ENCODE peak calls at places on chromosome 11, in five cellular contexts. W is neuronal stem cell, L is H1, U is mesenchymal stem cell, R is trophoblast cell. G is an unnamed sample.

GRCh38 chr11:15884792-15885540 is 471.4 kb downstream of the SOX6 start:
- DNase-seq in W (no peak), L (no peak), U (peak), R (no peak), G (no peak)

GRCh38 chr11:123482225-123482624 is 52.2 kb downstream of the GRAMD1B start:
- DNase-seq in W (no peak), U (no peak), R (no peak), L (no peak), G (no peak)

GRCh38 chr11:61619827-61620226 is 39.0 kb upstream of the SYT7 start:
- DNase-seq in L (no peak), U (no peak), W (no peak), R (no peak), G (no peak)

GRCh38 chr11:31812392-31813241 is 1.5 kb upstream of the PAX6 start:
- DNase-seq in L (peak), U (peak), R (peak), W (no peak), G (no peak)

GRCh38 chr11:45880772-45881570 is 4.5 kb upstream of the MAPK8IP1 start:
- DNase-seq in R (no peak), W (no peak), U (no peak), L (no peak), G (no peak)

GRCh38 chr11:107683807-107684206 is 28.0 kb downstream of the SLN start:
- DNase-seq in U (no peak), W (no peak), R (peak), L (no peak), G (peak)

GRCh38 chr11:115104851-115105453 is 399.3 kb downstream of the CADM1 start:
- DNase-seq in U (no peak), W (no peak), L (no peak), R (no peak), G (no peak)

GRCh38 chr11:61545341-61545740 is 35.5 kb downstream of the SYT7 start:
- DNase-seq in R (peak), L (no peak), U (no peak), W (no peak), G (no peak)

GRCh38 chr11:70539360-70540095 is 141.2 kb downstream of the CTTN start:
- DNase-seq in R (no peak), U (no peak), W (no peak), L (no peak), G (no peak)

GRCh38 chr11:77035580-77035979 is 1.4 kb downstream of the B3GNT6 start:
- DNase-seq in U (no peak), L (no peak), W (no peak), R (peak), G (no peak)

GRCh38 chr11:119651802-119652584 is 77.0 kb downstream of the NECTIN1 start:
- DNase-seq in R (no peak), W (no peak), L (no peak), U (no peak), G (peak)

GRCh38 chr11:108698844-108699642 is 34.2 kb downstream of the DDX10 start:
- DNase-seq in U (no peak), L (no peak), W (no peak), R (no peak), G (no peak)

GRCh38 chr11:118914178-118914918 is 11.4 kb downstream of the BCL9L start:
- DNase-seq in R (no peak), U (no peak), W (no peak), L (no peak), G (peak)

GRCh38 chr11:117328414-117329010 is 858 bp downstream of the CEP164 start:
- DNase-seq in W (no peak), R (peak), U (peak), L (no peak), G (peak)

GRCh38 chr11:65720237-65720934 is at the start of gene RNASEH2C:
- DNase-seq in U (peak), L (peak), R (peak), W (peak), G (peak)

GRCh38 chr11:2548596-2548995 is 103.8 kb downstream of the KCNQ1 start:
- DNase-seq in R (no peak), U (no peak), W (no peak), L (no peak), G (no peak)

GRCh38 chr11:76637491-76638266 is 32.9 kb downstream of the LRRC32 start:
- DNase-seq in L (no peak), U (no peak), W (no peak), R (no peak), G (peak)

GRCh38 chr11:70443043-70444030 is 45.0 kb downstream of the CTTN start:
- DNase-seq in W (no peak), R (no peak), U (no peak), L (no peak), G (no peak)

GRCh38 chr11:34266090-34266912 is 91.5 kb downstream of the ABTB2 start:
- DNase-seq in U (peak), R (no peak), L (no peak), W (no peak), G (no peak)

GRCh38 chr11:22828373-22828772 is 1.2 kb downstream of the SVIP start:
- DNase-seq in L (no peak), W (no peak), R (no peak), U (no peak), G (no peak)

GRCh38 chr11:17076517-17077239 is 789 bp downstream of the RPS13 start:
- DNase-seq in R (peak), W (no peak), L (no peak), U (peak), G (no peak)

GRCh38 chr11:122563761-122564160 is 91.8 kb upstream of the UBASH3B start:
- DNase-seq in U (no peak), R (no peak), W (no peak), L (no peak), G (no peak)

GRCh38 chr11:35735411-35735810 is 72.8 kb downstream of the TRIM44 start:
- DNase-seq in L (no peak), U (no peak), W (no peak), R (no peak), G (no peak)

GRCh38 chr11:120149246-120149645 is 11.3 kb upstream of the TRIM29 start:
- DNase-seq in L (no peak), U (no peak), R (no peak), W (no peak), G (no peak)

GRCh38 chr11:93842461-93842860 is 8.0 kb downstream of the VSTM5 start:
- DNase-seq in L (no peak), W (no peak), U (no peak), R (no peak), G (peak)

GRCh38 chr11:13446444-13446843 is 16.6 kb downstream of the BTBD10 start:
- DNase-seq in L (no peak), R (no peak), W (no peak), U (no peak), G (no peak)

GRCh38 chr11:125262194-125262824 is 97.8 kb downstream of the PKNOX2 start:
- DNase-seq in U (peak), R (no peak), W (peak), L (no peak), G (no peak)

GRCh38 chr11:61855939-61856730 is 28.0 kb downstream of the FADS2 start:
- DNase-seq in R (no peak), L (no peak), W (no peak), U (no peak), G (no peak)

GRCh38 chr11:124075841-124076571 is 34.9 kb upstream of the OR10G7 start:
- DNase-seq in W (no peak), U (no peak), L (no peak), R (peak), G (peak)

GRCh38 chr11:123145220-123145619 is 49.8 kb downstream of the CLMP start:
- DNase-seq in L (no peak), U (peak), R (peak), W (no peak), G (no peak)

GRCh38 chr11:48193876-48194275 is 22.7 kb upstream of the OR4B1 start:
- DNase-seq in U (peak), R (no peak), L (no peak), W (no peak), G (no peak)

GRCh38 chr11:103035656-103036434 is 56.1 kb downstream of the DCUN1D5 start:
- DNase-seq in L (no peak), U (peak), R (peak), W (peak), G (no peak)

GRCh38 chr11:63882555-63883242 is 34.3 kb downstream of the RCOR2 start:
- DNase-seq in U (no peak), L (peak), R (peak), W (no peak), G (peak)

GRCh38 chr11:130478881-130479280 is 30.4 kb downstream of the ADAMTS15 start:
- DNase-seq in W (no peak), L (peak), U (peak), R (peak), G (no peak)

GRCh38 chr11:68150029-68150428 is 28.8 kb upstream of the CHKA start:
- DNase-seq in L (no peak), W (no peak), U (peak), R (peak), G (no peak)

GRCh38 chr11:45176996-45177395 is 30.6 kb downstream of the PRDM11 start:
- DNase-seq in L (no peak), R (no peak), U (no peak), W (no peak), G (no peak)

GRCh38 chr11:2798951-2799761 is 86.4 kb downstream of the CDKN1C start:
- DNase-seq in R (no peak), L (peak), W (no peak), U (peak), G (peak)

GRCh38 chr11:13629752-13630151 is 38.7 kb upstream of the FAR1 start:
- DNase-seq in L (no peak), R (no peak), U (no peak), W (no peak), G (no peak)

GRCh38 chr11:92302766-92303165 is 78.1 kb downstream of the FAT3 start:
- DNase-seq in L (no peak), U (peak), R (no peak), W (no peak), G (no peak)

GRCh38 chr11:92306966-92307504 is 82.4 kb downstream of the FAT3 start:
- DNase-seq in U (no peak), L (no peak), R (no peak), W (no peak), G (no peak)

GRCh38 chr11:92308366-92308765 is 83.7 kb downstream of the FAT3 start:
- DNase-seq in L (no peak), U (no peak), W (no peak), R (no peak), G (no peak)

GRCh38 chr11:92300871-92301270 is 76.3 kb downstream of the FAT3 start:
- DNase-seq in R (no peak), W (no peak), L (no peak), U (no peak), G (no peak)

DNA sequence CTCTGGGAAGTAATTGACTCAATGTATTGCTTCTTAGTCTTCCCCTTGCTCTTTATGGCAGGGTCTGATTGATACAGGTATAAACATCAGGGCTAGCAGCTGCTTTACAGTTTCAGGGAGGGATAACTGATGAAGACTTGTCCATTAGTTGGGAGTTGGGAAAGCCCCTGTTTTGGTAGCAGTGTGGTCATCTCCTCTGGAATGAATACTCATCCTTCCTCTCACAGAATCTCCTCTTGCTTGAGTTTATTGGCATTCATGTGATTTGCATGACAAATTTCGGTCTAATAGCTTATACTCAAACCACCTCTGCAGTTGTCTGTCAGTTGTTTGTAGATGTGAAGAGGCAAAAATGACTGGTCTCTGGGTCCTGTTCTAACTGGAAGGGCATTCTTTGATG is 79.7 kb downstream of the FAT3 start:
- DNase-seq in W (no peak), L (no peak), U (no peak), R (no peak), G (no peak)
- H4K8ac ChIP-seq in W (no peak), L (no peak), U (no peak), R (no peak), G (no peak)

DNA sequence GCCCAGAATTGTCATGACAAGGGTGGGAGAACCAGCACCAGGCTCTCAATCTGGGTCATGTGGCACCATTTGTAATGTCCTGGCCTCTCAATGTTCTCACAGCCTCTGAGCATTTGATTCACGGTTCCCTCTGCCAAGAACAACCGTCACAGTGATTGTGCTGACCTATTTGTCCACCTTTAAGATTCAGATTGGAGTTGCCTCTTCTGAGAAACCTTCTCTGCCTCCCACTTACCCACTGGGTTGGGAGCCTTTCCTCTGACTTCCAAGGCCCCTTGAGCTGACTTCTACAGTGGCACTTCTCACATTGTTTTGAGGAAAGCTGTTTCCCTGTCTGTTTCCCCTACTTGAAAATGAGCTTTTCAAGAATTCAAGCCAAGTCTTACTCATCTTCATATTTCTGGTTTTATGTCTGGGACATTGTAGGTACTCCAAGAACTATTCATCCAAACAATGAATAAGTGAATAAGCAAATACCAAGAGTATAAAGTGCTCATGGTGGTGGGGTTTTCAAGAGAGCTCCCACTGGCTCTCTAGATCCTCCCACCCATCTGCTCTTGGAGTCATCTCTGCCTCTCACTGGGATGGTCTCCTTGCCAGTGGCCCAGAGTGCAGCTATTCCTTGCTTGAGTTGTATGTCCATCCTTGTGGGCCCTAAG is 126.4 kb upstream of the E2F8 start:
- DNase-seq in R (no peak), U (no peak), W (no peak), L (no peak), G (no peak)
- H2AFZ ChIP-seq in R (no peak), U (no peak), W (no peak), L (no peak), G (no peak)

DNA sequence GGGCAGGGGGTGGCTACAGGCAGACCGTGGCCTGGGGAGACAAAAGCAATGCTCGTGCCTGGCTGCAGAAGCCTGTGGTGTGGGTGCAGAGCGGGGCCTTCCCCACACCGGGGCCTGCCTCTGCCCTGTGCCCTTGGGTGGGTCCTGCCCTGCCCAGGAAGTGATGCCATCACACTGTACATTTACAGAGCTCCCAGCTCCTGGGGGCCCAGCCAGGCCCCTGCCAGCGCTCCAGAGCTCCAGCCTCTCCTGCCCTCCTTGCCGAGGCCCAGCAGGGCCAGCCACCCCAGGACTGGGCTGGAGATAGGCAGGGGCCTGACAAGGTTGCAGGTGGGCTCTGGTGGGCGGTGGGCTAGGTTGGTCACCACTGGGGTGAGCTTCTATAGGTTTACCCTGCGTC is 40.2 kb downstream of the MUC5B start:
- DNase-seq in U (no peak), L (no peak), W (no peak), R (no peak), G (no peak)
- H2BK12ac ChIP-seq in U (no peak), L (no peak), W (peak), R (no peak), G (no peak)

GRCh38 chr11:86814775-86815174 is 14.4 kb downstream of the PRSS23 start:
- DNase-seq in L (no peak), U (peak), W (no peak), R (no peak), G (no peak)
- H4K8ac ChIP-seq in L (no peak), U (peak), W (no peak), R (no peak), G (no peak)

GRCh38 chr11:78961938-78962701 is 387.5 kb upstream of the NARS2 start:
- DNase-seq in W (peak), R (no peak), L (peak), U (peak), G (peak)
- H2AFZ ChIP-seq in W (peak), R (no peak), L (peak), U (no peak), G (no peak)

GRCh38 chr11:11430431-11430830 is 77.4 kb upstream of the CSNK2A3 start:
- DNase-seq in W (no peak), U (no peak), L (no peak), R (no peak), G (no peak)
- H2BK12ac ChIP-seq in W (no peak), U (no peak), L (no peak), R (no peak), G (no peak)

GRCh38 chr11:11983427-11983826 is 25.0 kb downstream of the DKK3 start:
- DNase-seq in W (no peak), R (no peak), U (no peak), L (no peak), G (peak)

GRCh38 chr11:11982975-11983374 is 25.5 kb downstream of the DKK3 start:
- DNase-seq in W (no peak), R (no peak), U (no peak), L (no peak), G (no peak)

GRCh38 chr11:11981840-11982239 is 26.6 kb downstream of the DKK3 start:
- DNase-seq in U (no peak), W (no peak), L (no peak), R (no peak), G (no peak)

GRCh38 chr11:11981364-11981763 is 27.1 kb downstream of the DKK3 start:
- DNase-seq in R (no peak), L (no peak), U (no peak), W (no peak), G (no peak)

DNA sequence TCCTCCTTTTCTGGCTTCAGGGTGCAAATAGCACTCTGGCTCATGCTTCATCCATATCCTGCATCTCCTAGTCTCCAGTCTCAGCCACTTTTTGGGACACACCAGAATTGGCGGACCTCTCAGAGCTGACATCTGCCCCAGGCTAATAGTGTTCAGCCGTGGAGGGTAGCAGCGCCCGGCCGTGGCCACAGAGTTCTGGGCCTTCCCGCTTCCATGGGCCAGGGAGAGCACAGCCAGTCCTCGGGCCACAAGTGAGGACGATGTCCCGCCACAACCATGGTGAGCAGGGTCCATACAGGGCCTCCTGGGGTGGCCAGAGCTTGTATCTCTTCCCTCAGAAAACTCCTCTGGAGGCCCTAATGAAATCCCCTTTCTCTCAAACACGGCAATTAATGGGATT is 26.0 kb downstream of the DKK3 start:
- DNase-seq in W (no peak), L (no peak), R (no peak), U (no peak), G (no peak)
- H4K8ac ChIP-seq in W (no peak), L (no peak), R (no peak), U (no peak), G (no peak)

DNA sequence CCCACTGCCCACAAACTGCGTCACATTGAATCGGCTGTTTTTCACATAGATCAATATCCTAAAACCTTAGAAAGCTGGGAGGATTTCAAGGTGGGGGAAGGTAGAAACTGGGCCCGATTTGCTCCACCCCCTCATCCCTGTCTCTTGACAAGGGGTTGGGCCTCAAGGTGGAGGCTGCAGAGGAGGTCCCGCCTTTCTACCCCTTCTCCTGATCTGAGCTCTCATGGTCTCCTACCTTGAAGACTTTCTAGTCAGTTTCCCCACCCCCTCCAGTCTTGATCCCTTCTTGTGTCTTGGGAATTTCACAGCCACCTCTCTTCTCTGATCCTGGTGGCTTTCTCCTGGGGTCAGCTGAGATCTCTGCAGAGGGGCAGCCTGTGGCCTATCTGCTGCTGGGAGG is 4.5 kb upstream of the STARD10 start:
- DNase-seq in W (no peak), U (no peak), R (no peak), L (no peak), G (peak)
- H2AFZ ChIP-seq in W (peak), U (no peak), R (no peak), L (peak), G (peak)

GRCh38 chr11:7485136-7485853 is at the start of gene OLFML1:
- DNase-seq in W (no peak), R (no peak), L (no peak), U (no peak), G (no peak)

GRCh38 chr11:7486731-7487130 is 1.4 kb downstream of the OLFML1 start:
- DNase-seq in L (no peak), W (no peak), U (no peak), R (no peak), G (no peak)

GRCh38 chr11:7485854-7486425 is 634 bp downstream of the OLFML1 start:
- DNase-seq in L (no peak), W (no peak), U (no peak), R (no peak), G (no peak)

GRCh38 chr11:7488681-7489080 is 3.4 kb downstream of the OLFML1 start:
- DNase-seq in U (no peak), L (no peak), R (no peak), W (no peak), G (no peak)

GRCh38 chr11:7487360-7487759 is 2.1 kb downstream of the OLFML1 start:
- DNase-seq in R (no peak), W (no peak), U (no peak), L (no peak), G (no peak)
- H2BK12ac ChIP-seq in R (no peak), W (no peak), U (no peak), L (no peak), G (no peak)

DNA sequence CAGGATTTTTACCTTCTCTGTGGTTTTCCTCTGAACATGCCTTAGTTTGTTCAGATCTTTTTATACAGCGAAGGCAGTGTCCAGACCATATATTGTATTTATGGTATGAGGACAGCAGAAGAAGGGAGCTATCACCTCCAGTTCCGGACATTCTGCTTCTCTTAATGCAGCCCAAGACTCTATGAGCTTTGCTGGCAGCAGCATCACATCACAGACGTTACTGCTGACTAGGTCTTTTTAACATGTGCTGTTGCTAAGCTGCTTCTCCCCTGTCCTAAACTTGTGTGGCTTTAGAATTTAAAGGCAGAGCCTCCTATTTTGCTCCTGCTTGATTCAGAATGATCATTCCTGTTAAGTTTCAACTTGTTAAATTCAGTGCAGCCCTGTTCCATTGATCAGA is 13.4 kb downstream of the MICAL2 start:
- DNase-seq in R (no peak), L (no peak), U (peak), W (no peak), G (no peak)
- H4K8ac ChIP-seq in R (no peak), L (no peak), U (no peak), W (no peak), G (no peak)

G was measured in H9.